ENCODE peak calls at places on chromosomes 13 and 19, in seven cellular contexts. G, M, Y, O, P, Z and B are unnamed samples. For H3K4me1, the result is how much of the 10 kb centered on the place peaks cover.

GRCh38 chr13:38763446-38764381 is 76.8 kb downstream of the FREM2 start:
- DNase-seq in Z (peak), Y (peak), G (peak), P (no peak), M (no peak), O (no peak), B (peak)

GRCh38 chr19:10612515-10613119 is 12.7 kb upstream of the SLC44A2 start:
- DNase-seq in M (peak), Y (no peak), G (no peak), Z (peak), O (no peak), P (peak), B (no peak)

GRCh38 chr13:35855531-35856019 is 275.6 kb downstream of the DCLK1 start:
- DNase-seq in G (no peak), P (no peak), M (no peak), Y (no peak), Z (no peak), O (no peak), B (no peak)

GRCh38 chr19:16867211-16867610 is 21.6 kb upstream of the F2RL3 start:
- DNase-seq in O (no peak), G (no peak), M (no peak), Y (no peak), Z (no peak), P (no peak), B (peak)

GRCh38 chr19:49327878-49328544 is 3.0 kb upstream of the SLC6A16 start:
- DNase-seq in Y (peak), O (peak), P (no peak), G (peak), M (no peak), Z (no peak), B (peak)

GRCh38 chr13:21079761-21080730 is 18.7 kb upstream of the LATS2 start:
- DNase-seq in Y (peak), Z (no peak), P (no peak), M (no peak), G (peak), O (no peak), B (peak)

GRCh38 chr13:39253774-39254173 is 215.5 kb downstream of the NHLRC3 start:
- DNase-seq in G (peak), M (no peak), O (no peak), Y (no peak), Z (no peak), P (no peak), B (no peak)

GRCh38 chr19:54673222-54673621 is 10.4 kb downstream of the LILRB4 start:
- DNase-seq in O (no peak), Y (no peak), Z (no peak), M (no peak), G (no peak), P (no peak), B (no peak)

GRCh38 chr19:10968527-10969081 is 7.8 kb downstream of the SMARCA4 start:
- DNase-seq in Z (peak), G (no peak), P (no peak), M (no peak), Y (no peak), O (peak), B (peak)

GRCh38 chr13:90154311-90154960 is 1193.1 kb upstream of the MIR17HG start:
- DNase-seq in M (no peak), Y (no peak), P (no peak), G (no peak), Z (no peak), O (no peak), B (no peak)

GRCh38 chr13:27334774-27335490 is 64.3 kb downstream of the RASL11A start:
- DNase-seq in P (no peak), Y (no peak), O (no peak), G (peak), M (no peak), Z (no peak), B (no peak)

GRCh38 chr19:46537136-46538097 is 41.8 kb upstream of the PNMA8B start:
- DNase-seq in G (peak), P (no peak), O (peak), M (peak), Y (peak), Z (peak), B (peak)

GRCh38 chr19:45717131-45717982 is 13.3 kb downstream of the FBXO46 start:
- DNase-seq in O (peak), P (peak), Z (peak), Y (peak), G (peak), M (peak), B (peak)

GRCh38 chr19:49662011-49662410 is 3.6 kb downstream of the IRF3 start:
- DNase-seq in G (no peak), Z (no peak), M (no peak), O (no peak), Y (no peak), P (no peak), B (no peak)

GRCh38 chr19:30111051-30111450 is 169.0 kb downstream of the URI1 start:
- DNase-seq in Y (no peak), Z (no peak), P (no peak), M (no peak), G (no peak), O (no peak), B (no peak)

GRCh38 chr19:281992-282391 is 9.2 kb downstream of the PLPP2 start:
- DNase-seq in M (no peak), P (no peak), G (no peak), Z (no peak), Y (no peak), O (no peak), B (peak)

GRCh38 chr13:27549406-27549981 is 70.8 kb downstream of the LNX2 start:
- DNase-seq in P (no peak), Z (no peak), Y (no peak), M (no peak), G (no peak), O (no peak), B (no peak)

GRCh38 chr13:110044521-110045200 is 258.3 kb upstream of the IRS2 start:
- DNase-seq in Z (no peak), M (no peak), Y (no peak), O (no peak), P (no peak), G (peak), B (no peak)

GRCh38 chr13:40922437-40923040 is 96.6 kb downstream of the ELF1 start:
- DNase-seq in Y (no peak), Z (no peak), G (no peak), M (peak), P (no peak), O (no peak), B (peak)

GRCh38 chr13:97221989-97222700 is at the start of gene MBNL2:
- DNase-seq in Y (peak), Z (peak), G (peak), O (peak), M (peak), P (peak), B (peak)

GRCh38 chr13:35988648-35989081 is 142.5 kb downstream of the DCLK1 start:
- DNase-seq in O (no peak), P (no peak), Z (no peak), G (no peak), M (no peak), Y (no peak), B (no peak)

GRCh38 chr19:29843180-29844051 is 31.6 kb downstream of the CCNE1 start:
- DNase-seq in Z (no peak), M (peak), P (no peak), Y (no peak), O (no peak), G (no peak), B (no peak)

GRCh38 chr13:76289558-76289957 is 596.6 kb downstream of the KCTD12 start:
- DNase-seq in Y (no peak), O (no peak), M (no peak), P (no peak), Z (no peak), G (no peak), B (no peak)

GRCh38 chr19:29285878-29286277 is 72.9 kb upstream of the UQCRFS1 start:
- DNase-seq in P (no peak), G (no peak), M (no peak), O (no peak), Y (no peak), Z (no peak), B (no peak)

GRCh38 chr13:68676513-68677115 is 1431.0 kb upstream of the ATXN8OS start:
- DNase-seq in M (no peak), P (no peak), O (no peak), G (no peak), Z (no peak), Y (no peak), B (no peak)

GRCh38 chr13:57507752-57508463 is 123.6 kb upstream of the PCDH17 start:
- DNase-seq in P (no peak), Z (no peak), Y (no peak), O (no peak), G (no peak), M (no peak), B (no peak)
- TF ChIP-seq CTCF in P (no peak), Z (no peak), Y (no peak), O (no peak), G (no peak), M (no peak), B (no peak)

DNA sequence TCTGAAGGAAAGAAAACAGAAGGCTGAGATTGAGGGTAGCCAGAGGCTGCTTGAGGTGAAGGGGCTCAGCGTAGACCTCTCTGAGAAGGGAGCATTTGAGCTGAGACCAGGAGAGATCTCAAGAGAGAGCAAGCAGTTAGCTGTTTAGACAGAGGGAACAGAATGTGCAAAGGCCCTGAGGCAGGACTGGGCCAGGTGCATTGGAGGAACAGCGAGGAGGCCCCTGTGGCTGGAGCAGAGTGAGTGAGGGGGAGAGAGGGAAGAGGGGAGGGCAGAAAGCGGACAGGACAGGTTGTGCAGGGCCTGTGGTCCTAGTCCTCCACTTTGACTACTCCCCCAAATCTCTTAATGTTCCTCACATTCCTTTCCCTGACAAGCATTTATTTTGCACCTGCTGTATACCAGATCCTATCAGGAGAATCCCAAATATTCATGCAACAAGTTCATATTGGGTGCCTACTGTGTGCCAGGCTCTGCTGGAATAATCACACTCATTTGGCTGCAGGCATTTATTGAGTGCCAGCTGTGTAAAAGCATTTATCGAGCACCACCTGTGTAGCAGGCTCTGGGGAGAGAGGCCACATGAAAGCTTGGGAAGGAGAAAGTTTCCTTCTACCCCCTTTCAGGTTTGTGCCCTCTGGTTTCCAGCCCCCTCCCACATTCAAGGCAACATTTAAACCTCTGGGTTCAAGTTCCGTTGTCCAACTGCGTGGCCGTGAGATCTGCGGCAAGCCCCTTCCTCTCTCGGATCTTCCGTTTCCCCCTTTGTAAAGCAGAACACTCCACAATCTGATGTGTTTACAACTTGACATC is 36.5 kb downstream of the NFIC start:
- DNase-seq in O (no peak), G (no peak), P (no peak), M (no peak), Z (no peak), Y (no peak), B (peak)
- H3K4me1 ChIP-seq in O (under half), G (under half), P (under half), M (half or more), Z (half or more), Y (under half), B (under half)

GRCh38 chr19:52570005-52570861 is at the start of gene ZNF701:
- DNase-seq in Z (peak), P (peak), M (peak), G (peak), Y (peak), O (peak), B (peak)
- TF ChIP-seq CTCF in Z (peak), P (peak), M (peak), G (peak), Y (peak), O (peak), B (no peak)

DNA sequence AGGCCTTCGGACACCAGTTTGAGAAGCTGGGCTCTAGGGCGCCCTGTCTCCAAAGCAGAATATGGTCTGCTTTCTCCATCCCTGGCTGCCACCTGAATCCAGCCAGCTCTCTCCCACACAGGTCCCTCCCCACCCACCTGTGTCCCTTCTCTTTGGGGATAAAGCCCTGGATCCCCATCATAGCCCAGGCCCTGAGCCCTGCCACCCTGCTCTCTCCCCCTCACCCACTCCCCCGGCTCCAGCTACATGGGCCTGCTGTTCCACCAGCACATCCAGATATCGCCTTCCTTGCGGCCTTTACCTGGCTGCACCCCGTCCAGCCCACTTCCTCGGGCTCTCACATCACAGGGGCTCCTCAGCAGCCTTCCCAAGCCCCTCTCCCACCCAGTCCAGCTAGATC is 7.8 kb downstream of the AKT2 start:
- DNase-seq in Z (no peak), O (no peak), Y (no peak), G (no peak), M (no peak), P (no peak), B (no peak)
- H3K4me1 ChIP-seq in Z (under half), O (half or more), Y (under half), G (under half), M (half or more), P (under half), B (under half)

GRCh38 chr19:35813043-35813890 is 622 bp upstream of the PRODH2 start:
- DNase-seq in O (no peak), P (no peak), M (no peak), G (no peak), Y (no peak), Z (no peak), B (no peak)

GRCh38 chr19:35816262-35816661 is 3.6 kb upstream of the PRODH2 start:
- DNase-seq in Y (no peak), O (no peak), M (no peak), G (no peak), P (no peak), Z (no peak), B (no peak)

GRCh38 chr19:35816846-35817245 is 4.2 kb upstream of the PRODH2 start:
- DNase-seq in Z (no peak), O (no peak), Y (no peak), P (no peak), M (no peak), G (no peak), B (no peak)

GRCh38 chr19:35811317-35812219 is 1.1 kb downstream of the PRODH2 start:
- DNase-seq in P (no peak), Y (no peak), M (no peak), G (no peak), O (no peak), Z (no peak), B (no peak)

DNA sequence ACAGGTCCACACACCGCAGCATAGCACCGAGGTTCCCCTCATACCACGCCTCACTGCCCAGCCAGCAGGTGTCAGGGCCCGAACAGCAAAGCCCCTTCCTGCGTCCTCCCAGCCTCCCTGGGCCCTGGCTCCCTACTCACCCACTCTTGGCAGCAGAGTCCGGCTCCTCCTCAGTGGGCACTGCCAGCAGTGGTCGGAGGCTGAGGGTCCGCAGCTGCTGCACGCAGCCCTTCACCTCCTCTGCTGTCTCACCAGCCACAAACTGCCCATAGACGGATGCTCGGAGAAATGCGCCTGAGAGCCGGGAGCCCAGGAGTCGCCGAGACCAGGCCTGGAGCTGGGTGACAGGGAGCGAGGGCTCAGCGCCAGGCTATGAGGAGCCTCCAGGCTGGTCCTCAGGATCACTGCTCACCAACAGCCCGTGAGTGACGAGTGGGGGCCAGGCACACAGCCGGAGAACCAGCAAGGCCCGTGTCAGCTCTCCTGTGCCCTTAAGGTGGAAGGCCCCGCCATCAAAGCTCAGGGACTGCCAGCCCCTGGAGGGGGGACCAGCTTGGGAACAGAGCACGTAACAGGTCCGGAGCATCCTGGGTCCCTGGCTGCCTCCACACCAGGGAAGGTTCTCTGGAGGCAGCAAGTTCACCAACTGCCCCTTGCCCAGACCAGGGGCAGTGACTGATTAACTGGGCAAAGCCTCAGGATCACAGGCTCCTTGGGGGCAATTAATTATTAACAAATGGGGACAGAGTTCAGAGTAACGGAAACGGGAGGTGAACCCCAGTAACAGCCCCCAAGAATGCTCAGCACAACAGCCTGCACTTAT is at the start of gene PRODH2:
- DNase-seq in Z (no peak), G (no peak), O (no peak), Y (no peak), P (no peak), M (no peak), B (no peak)
- TF ChIP-seq CTCF in Z (no peak), G (no peak), O (no peak), Y (no peak), P (no peak), M (no peak), B (no peak)

GRCh38 chr13:98541211-98541610 is 35.7 kb downstream of the STK24 start:
- DNase-seq in Z (no peak), G (no peak), Y (peak), P (no peak), M (no peak), O (no peak), B (no peak)
- H3K4me1 ChIP-seq in Z (under half), G (under half), Y (under half), P (under half), M (half or more), O (half or more), B (under half)

GRCh38 chr19:6334490-6335285 is 1.3 kb upstream of the ACER1 start:
- DNase-seq in M (no peak), Z (no peak), Y (no peak), P (no peak), G (no peak), O (no peak), B (no peak)

GRCh38 chr19:6343462-6343861 is 10.1 kb upstream of the ACER1 start:
- DNase-seq in Y (no peak), P (no peak), Z (no peak), G (no peak), O (no peak), M (no peak), B (no peak)

GRCh38 chr19:6340493-6341201 is 7.2 kb upstream of the ACER1 start:
- DNase-seq in Y (no peak), P (no peak), G (no peak), M (no peak), O (no peak), Z (no peak), B (no peak)
- TF ChIP-seq CTCF in Y (no peak), P (no peak), G (no peak), M (no peak), O (no peak), Z (no peak), B (no peak)

GRCh38 chr13:26324867-26325266 is 70.9 kb downstream of the CDK8 start:
- DNase-seq in Y (peak), G (peak), O (no peak), Z (no peak), M (no peak), P (no peak), B (no peak)
- H3K4me1 ChIP-seq in Y (under half), G (under half), O (under half), Z (under half), M (half or more), P (under half), B (under half)

GRCh38 chr19:39841041-39841440 is 5.1 kb downstream of the FBL start:
- DNase-seq in Y (no peak), P (no peak), Z (no peak), M (no peak), G (no peak), O (no peak), B (no peak)

GRCh38 chr19:39840492-39840891 is 5.7 kb downstream of the FBL start:
- DNase-seq in M (no peak), Z (no peak), O (no peak), P (no peak), Y (no peak), G (no peak), B (peak)

GRCh38 chr19:39845172-39845571 is 1.0 kb downstream of the FBL start:
- DNase-seq in G (no peak), O (no peak), Y (no peak), Z (no peak), M (no peak), P (no peak), B (no peak)

GRCh38 chr19:39843919-39844793 is 2.0 kb downstream of the FBL start:
- DNase-seq in O (no peak), G (peak), Z (no peak), M (no peak), P (no peak), Y (peak), B (no peak)

DNA sequence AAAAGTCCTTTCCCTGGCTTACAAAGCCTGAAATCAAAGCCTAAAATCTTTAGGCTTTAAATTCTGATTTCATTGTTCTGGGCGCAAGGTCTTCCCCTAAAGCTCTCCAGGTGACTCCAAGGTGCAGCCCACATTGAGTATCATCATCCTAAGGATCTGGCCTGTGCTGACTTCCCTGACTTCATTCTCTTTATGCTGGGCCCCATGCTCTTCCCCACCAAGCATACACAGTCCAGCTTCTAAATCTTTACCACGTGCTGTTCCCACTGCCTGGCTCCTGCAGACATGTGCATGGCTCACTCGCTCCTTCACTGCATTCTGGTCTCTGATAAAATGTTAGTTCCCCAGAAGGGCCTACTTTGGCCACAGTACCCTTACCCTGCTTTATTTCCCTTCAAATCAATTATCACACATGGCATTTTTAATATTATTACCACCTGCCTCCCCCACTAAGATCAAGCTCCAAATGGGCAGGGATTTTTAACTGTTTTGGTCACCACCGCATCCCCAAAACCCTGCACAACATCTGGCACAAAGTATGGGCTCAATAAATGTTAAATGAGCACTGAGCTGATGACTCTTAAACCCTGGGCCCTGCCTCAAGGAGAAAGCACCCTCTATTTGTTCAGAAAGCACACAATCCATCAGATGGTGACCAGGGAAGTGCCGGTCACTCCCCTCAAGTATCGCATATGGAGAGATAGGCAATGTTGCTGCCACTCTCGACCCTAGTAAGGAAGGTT is 3.3 kb downstream of the FBL start:
- DNase-seq in Y (no peak), Z (no peak), P (no peak), M (no peak), O (no peak), G (no peak), B (no peak)
- TF ChIP-seq CTCF in Y (no peak), Z (no peak), P (no peak), M (no peak), O (no peak), G (no peak), B (no peak)